ENCODE peak calls at places on chromosome 12, in seven cellular contexts. One of them, this sample, is unnamed.

GRCh38 chr12:121718653-121719239 is 6.2 kb downstream of the TMEM120B start:
- DNase-seq in GM04504: no peak
- DNase-seq in left cardiac atrium: no peak
- DNase-seq in activated T-cell treated with anti-CD3 and anti-CD28 coated beads for 4 hours: no peak
- DNase-seq in posterior vena cava: no peak
- DNase-seq in NCI-H1417: no peak
- DNase-seq in dorsolateral prefrontal cortex: no peak
- DNase-seq in this sample: peak; percentile 87

GRCh38 chr12:52250048-52250990 is 17.3 kb downstream of the KRT7 start:
- DNase-seq in GM04504: no peak
- DNase-seq in left cardiac atrium: no peak
- DNase-seq in activated T-cell treated with anti-CD3 and anti-CD28 coated beads for 4 hours: no peak
- DNase-seq in posterior vena cava: peak; percentile 73
- DNase-seq in NCI-H1417: no peak
- DNase-seq in dorsolateral prefrontal cortex: no peak
- DNase-seq in this sample: peak; percentile 75

GRCh38 chr12:114916531-114916930 is 232.6 kb upstream of the TBX3 start:
- DNase-seq in GM04504: no peak
- DNase-seq in left cardiac atrium: no peak
- DNase-seq in activated T-cell treated with anti-CD3 and anti-CD28 coated beads for 4 hours: no peak
- DNase-seq in posterior vena cava: no peak
- DNase-seq in NCI-H1417: peak; percentile 86
- DNase-seq in dorsolateral prefrontal cortex: no peak
- DNase-seq in this sample: no peak

GRCh38 chr12:80777587-80777986 is 60.9 kb downstream of the MYF5 start:
- DNase-seq in GM04504: no peak
- DNase-seq in left cardiac atrium: no peak
- DNase-seq in activated T-cell treated with anti-CD3 and anti-CD28 coated beads for 4 hours: no peak
- DNase-seq in posterior vena cava: no peak
- DNase-seq in NCI-H1417: no peak
- DNase-seq in dorsolateral prefrontal cortex: no peak
- DNase-seq in this sample: no peak

GRCh38 chr12:68237068-68237467 is 11.5 kb upstream of the IL26 start:
- DNase-seq in GM04504: no peak
- DNase-seq in left cardiac atrium: no peak
- DNase-seq in activated T-cell treated with anti-CD3 and anti-CD28 coated beads for 4 hours: no peak
- DNase-seq in posterior vena cava: no peak
- DNase-seq in NCI-H1417: peak; percentile 52
- DNase-seq in dorsolateral prefrontal cortex: no peak
- DNase-seq in this sample: no peak

GRCh38 chr12:64082866-64083268 is 139.2 kb downstream of the KICS2 start:
- DNase-seq in GM04504: no peak
- DNase-seq in left cardiac atrium: no peak
- DNase-seq in activated T-cell treated with anti-CD3 and anti-CD28 coated beads for 4 hours: no peak
- DNase-seq in posterior vena cava: no peak
- DNase-seq in NCI-H1417: peak; percentile 75
- DNase-seq in dorsolateral prefrontal cortex: no peak
- DNase-seq in this sample: no peak

GRCh38 chr12:132284618-132285310 is 44.6 kb downstream of the GALNT9 start:
- DNase-seq in GM04504: no peak
- DNase-seq in left cardiac atrium: peak; percentile 20
- DNase-seq in activated T-cell treated with anti-CD3 and anti-CD28 coated beads for 4 hours: no peak
- DNase-seq in posterior vena cava: no peak
- DNase-seq in NCI-H1417: no peak
- DNase-seq in dorsolateral prefrontal cortex: no peak
- DNase-seq in this sample: no peak

GRCh38 chr12:102510031-102510430 is 29.7 kb upstream of the IGF1 start:
- DNase-seq in GM04504: no peak
- DNase-seq in left cardiac atrium: no peak
- DNase-seq in activated T-cell treated with anti-CD3 and anti-CD28 coated beads for 4 hours: no peak
- DNase-seq in posterior vena cava: no peak
- DNase-seq in NCI-H1417: no peak
- DNase-seq in dorsolateral prefrontal cortex: no peak
- DNase-seq in this sample: no peak

GRCh38 chr12:57764662-57765002 is 2.2 kb downstream of the CYP27B1 start:
- DNase-seq in GM04504: no peak
- DNase-seq in left cardiac atrium: no peak
- DNase-seq in activated T-cell treated with anti-CD3 and anti-CD28 coated beads for 4 hours: no peak
- DNase-seq in posterior vena cava: no peak
- DNase-seq in NCI-H1417: no peak
- DNase-seq in dorsolateral prefrontal cortex: no peak
- DNase-seq in this sample: no peak

GRCh38 chr12:118189761-118190181 is 53.8 kb downstream of the PEBP1 start:
- DNase-seq in GM04504: no peak
- DNase-seq in left cardiac atrium: peak; percentile 28
- DNase-seq in activated T-cell treated with anti-CD3 and anti-CD28 coated beads for 4 hours: no peak
- DNase-seq in posterior vena cava: no peak
- DNase-seq in NCI-H1417: no peak
- DNase-seq in dorsolateral prefrontal cortex: peak; percentile 57
- DNase-seq in this sample: peak; percentile 53

GRCh38 chr12:43206396-43206795 is 345.6 kb downstream of the ADAMTS20 start:
- DNase-seq in GM04504: no peak
- DNase-seq in left cardiac atrium: no peak
- DNase-seq in activated T-cell treated with anti-CD3 and anti-CD28 coated beads for 4 hours: no peak
- DNase-seq in posterior vena cava: no peak
- DNase-seq in NCI-H1417: no peak
- DNase-seq in dorsolateral prefrontal cortex: no peak
- DNase-seq in this sample: no peak

GRCh38 chr12:1832801-1833595 is 12.6 kb downstream of the LRTM2 start:
- DNase-seq in GM04504: no peak
- DNase-seq in left cardiac atrium: no peak
- DNase-seq in activated T-cell treated with anti-CD3 and anti-CD28 coated beads for 4 hours: no peak
- DNase-seq in posterior vena cava: peak; percentile 63
- DNase-seq in NCI-H1417: no peak
- DNase-seq in dorsolateral prefrontal cortex: no peak
- DNase-seq in this sample: no peak

GRCh38 chr12:27096420-27096819 is 14.0 kb upstream of the C12orf71 start:
- DNase-seq in GM04504: no peak
- DNase-seq in left cardiac atrium: no peak
- DNase-seq in activated T-cell treated with anti-CD3 and anti-CD28 coated beads for 4 hours: no peak
- DNase-seq in posterior vena cava: no peak
- DNase-seq in NCI-H1417: no peak
- DNase-seq in dorsolateral prefrontal cortex: no peak
- DNase-seq in this sample: no peak

GRCh38 chr12:7373226-7373625 is 69.4 kb downstream of the ACSM4 start:
- DNase-seq in GM04504: no peak
- DNase-seq in left cardiac atrium: no peak
- DNase-seq in activated T-cell treated with anti-CD3 and anti-CD28 coated beads for 4 hours: no peak
- DNase-seq in posterior vena cava: no peak
- DNase-seq in NCI-H1417: no peak
- DNase-seq in dorsolateral prefrontal cortex: peak; percentile 78
- DNase-seq in this sample: peak; percentile 78

GRCh38 chr12:63302269-63302940 is 151.4 kb upstream of the AVPR1A start:
- DNase-seq in GM04504: no peak
- DNase-seq in left cardiac atrium: no peak
- DNase-seq in activated T-cell treated with anti-CD3 and anti-CD28 coated beads for 4 hours: no peak
- DNase-seq in posterior vena cava: no peak
- DNase-seq in NCI-H1417: no peak
- DNase-seq in dorsolateral prefrontal cortex: no peak
- DNase-seq in this sample: no peak

GRCh38 chr12:69459477-69459876 is 10.7 kb upstream of the FRS2 start:
- DNase-seq in GM04504: no peak
- DNase-seq in left cardiac atrium: no peak
- DNase-seq in activated T-cell treated with anti-CD3 and anti-CD28 coated beads for 4 hours: no peak
- DNase-seq in posterior vena cava: no peak
- DNase-seq in NCI-H1417: no peak
- DNase-seq in dorsolateral prefrontal cortex: no peak
- DNase-seq in this sample: no peak

GRCh38 chr12:28497889-28498411 is 307.7 kb downstream of the CCDC91 start:
- DNase-seq in GM04504: no peak
- DNase-seq in left cardiac atrium: no peak
- DNase-seq in activated T-cell treated with anti-CD3 and anti-CD28 coated beads for 4 hours: no peak
- DNase-seq in posterior vena cava: no peak
- DNase-seq in NCI-H1417: no peak
- DNase-seq in dorsolateral prefrontal cortex: no peak
- DNase-seq in this sample: no peak

GRCh38 chr12:124518051-124518932 is 49.1 kb downstream of the NCOR2 start:
- DNase-seq in GM04504: peak; percentile 99
- DNase-seq in left cardiac atrium: peak; percentile 98
- DNase-seq in activated T-cell treated with anti-CD3 and anti-CD28 coated beads for 4 hours: no peak
- DNase-seq in posterior vena cava: peak; percentile 99
- DNase-seq in NCI-H1417: peak; percentile 99
- DNase-seq in dorsolateral prefrontal cortex: peak; percentile 98
- DNase-seq in this sample: peak; percentile 53

GRCh38 chr12:54432815-54433164 is 13.7 kb upstream of the ITGA5 start:
- DNase-seq in GM04504: no peak
- DNase-seq in left cardiac atrium: peak; percentile 49
- DNase-seq in activated T-cell treated with anti-CD3 and anti-CD28 coated beads for 4 hours: no peak
- DNase-seq in posterior vena cava: no peak
- DNase-seq in NCI-H1417: no peak
- DNase-seq in dorsolateral prefrontal cortex: no peak
- DNase-seq in this sample: no peak

GRCh38 chr12:120740871-120741270 is 15.2 kb downstream of the ACADS start:
- DNase-seq in GM04504: no peak
- DNase-seq in left cardiac atrium: no peak
- DNase-seq in activated T-cell treated with anti-CD3 and anti-CD28 coated beads for 4 hours: no peak
- DNase-seq in posterior vena cava: peak; percentile 47
- DNase-seq in NCI-H1417: no peak
- DNase-seq in dorsolateral prefrontal cortex: no peak
- DNase-seq in this sample: no peak

GRCh38 chr12:6851921-6852650 is at the start of gene USP5:
- DNase-seq in GM04504: peak; percentile 99
- DNase-seq in left cardiac atrium: peak; percentile 99
- DNase-seq in activated T-cell treated with anti-CD3 and anti-CD28 coated beads for 4 hours: peak; percentile 94
- DNase-seq in posterior vena cava: peak; percentile 100
- DNase-seq in NCI-H1417: peak; percentile 99
- DNase-seq in dorsolateral prefrontal cortex: peak; percentile 100
- DNase-seq in this sample: peak; percentile 97

GRCh38 chr12:131348226-131349010 is 362.5 kb upstream of the SFSWAP start:
- DNase-seq in GM04504: no peak
- DNase-seq in left cardiac atrium: no peak
- DNase-seq in activated T-cell treated with anti-CD3 and anti-CD28 coated beads for 4 hours: no peak
- DNase-seq in posterior vena cava: no peak
- DNase-seq in NCI-H1417: no peak
- DNase-seq in dorsolateral prefrontal cortex: peak; percentile 50
- DNase-seq in this sample: no peak

GRCh38 chr12:114141916-114142564 is 175.9 kb upstream of the RBM19 start:
- DNase-seq in GM04504: no peak
- DNase-seq in left cardiac atrium: no peak
- DNase-seq in activated T-cell treated with anti-CD3 and anti-CD28 coated beads for 4 hours: no peak
- DNase-seq in posterior vena cava: no peak
- DNase-seq in NCI-H1417: no peak
- DNase-seq in dorsolateral prefrontal cortex: no peak
- DNase-seq in this sample: no peak

GRCh38 chr12:111953455-111953854 is 59.5 kb downstream of the TMEM116 start:
- DNase-seq in GM04504: no peak
- DNase-seq in left cardiac atrium: peak; percentile 44
- DNase-seq in activated T-cell treated with anti-CD3 and anti-CD28 coated beads for 4 hours: no peak
- DNase-seq in posterior vena cava: no peak
- DNase-seq in NCI-H1417: no peak
- DNase-seq in dorsolateral prefrontal cortex: no peak
- DNase-seq in this sample: no peak

GRCh38 chr12:130497991-130498390 is 160.3 kb downstream of the PIWIL1 start:
- DNase-seq in GM04504: no peak
- DNase-seq in left cardiac atrium: no peak
- DNase-seq in activated T-cell treated with anti-CD3 and anti-CD28 coated beads for 4 hours: no peak
- DNase-seq in posterior vena cava: no peak
- DNase-seq in NCI-H1417: no peak
- DNase-seq in dorsolateral prefrontal cortex: no peak
- DNase-seq in this sample: no peak

GRCh38 chr12:94204647-94205247 is 56.4 kb downstream of the PLXNC1 start:
- DNase-seq in GM04504: no peak
- DNase-seq in left cardiac atrium: no peak
- DNase-seq in activated T-cell treated with anti-CD3 and anti-CD28 coated beads for 4 hours: no peak
- DNase-seq in posterior vena cava: no peak
- DNase-seq in NCI-H1417: no peak
- DNase-seq in dorsolateral prefrontal cortex: no peak
- DNase-seq in this sample: no peak

GRCh38 chr12:80763874-80764273 is 47.2 kb downstream of the MYF5 start:
- DNase-seq in GM04504: peak; percentile 28
- DNase-seq in left cardiac atrium: no peak
- DNase-seq in activated T-cell treated with anti-CD3 and anti-CD28 coated beads for 4 hours: no peak
- DNase-seq in posterior vena cava: no peak
- DNase-seq in NCI-H1417: peak; percentile 71
- DNase-seq in dorsolateral prefrontal cortex: no peak
- DNase-seq in this sample: no peak

GRCh38 chr12:65497645-65498044 is 219.2 kb downstream of the MSRB3 start:
- DNase-seq in GM04504: no peak
- DNase-seq in left cardiac atrium: no peak
- DNase-seq in activated T-cell treated with anti-CD3 and anti-CD28 coated beads for 4 hours: no peak
- DNase-seq in posterior vena cava: no peak
- DNase-seq in NCI-H1417: no peak
- DNase-seq in dorsolateral prefrontal cortex: no peak
- DNase-seq in this sample: no peak

GRCh38 chr12:108583971-108584370 is 13.9 kb downstream of the TMEM119 start:
- DNase-seq in GM04504: no peak
- DNase-seq in left cardiac atrium: no peak
- DNase-seq in activated T-cell treated with anti-CD3 and anti-CD28 coated beads for 4 hours: no peak
- DNase-seq in posterior vena cava: peak; percentile 56
- DNase-seq in NCI-H1417: no peak
- DNase-seq in dorsolateral prefrontal cortex: no peak
- DNase-seq in this sample: peak; percentile 74

GRCh38 chr12:121748571-121749265 is 36.2 kb downstream of the TMEM120B start:
- DNase-seq in GM04504: no peak
- DNase-seq in left cardiac atrium: peak; percentile 62
- DNase-seq in activated T-cell treated with anti-CD3 and anti-CD28 coated beads for 4 hours: no peak
- DNase-seq in posterior vena cava: no peak
- DNase-seq in NCI-H1417: no peak
- DNase-seq in dorsolateral prefrontal cortex: no peak
- DNase-seq in this sample: peak; percentile 26

GRCh38 chr12:119547016-119547415 is 46.6 kb upstream of the TMEM233 start:
- DNase-seq in GM04504: no peak
- DNase-seq in left cardiac atrium: no peak
- DNase-seq in activated T-cell treated with anti-CD3 and anti-CD28 coated beads for 4 hours: no peak
- DNase-seq in posterior vena cava: no peak
- DNase-seq in NCI-H1417: no peak
- DNase-seq in dorsolateral prefrontal cortex: no peak
- DNase-seq in this sample: no peak

GRCh38 chr12:26007563-26007962 is 49.1 kb downstream of the RASSF8 start:
- DNase-seq in GM04504: no peak
- DNase-seq in left cardiac atrium: no peak
- DNase-seq in activated T-cell treated with anti-CD3 and anti-CD28 coated beads for 4 hours: no peak
- DNase-seq in posterior vena cava: no peak
- DNase-seq in NCI-H1417: no peak
- DNase-seq in dorsolateral prefrontal cortex: no peak
- DNase-seq in this sample: no peak

GRCh38 chr12:52632656-52633055 is 14.3 kb upstream of the KRT73 start:
- DNase-seq in GM04504: no peak
- DNase-seq in left cardiac atrium: no peak
- DNase-seq in activated T-cell treated with anti-CD3 and anti-CD28 coated beads for 4 hours: no peak
- DNase-seq in posterior vena cava: no peak
- DNase-seq in NCI-H1417: no peak
- DNase-seq in dorsolateral prefrontal cortex: no peak
- DNase-seq in this sample: no peak

GRCh38 chr12:50776749-50777728 is 13.1 kb downstream of the ATF1 start:
- DNase-seq in GM04504: no peak
- DNase-seq in left cardiac atrium: no peak
- DNase-seq in activated T-cell treated with anti-CD3 and anti-CD28 coated beads for 4 hours: no peak
- DNase-seq in posterior vena cava: peak; percentile 36
- DNase-seq in NCI-H1417: no peak
- DNase-seq in dorsolateral prefrontal cortex: no peak
- DNase-seq in this sample: no peak

GRCh38 chr12:50825372-50825838 is 17.3 kb upstream of the TMPRSS12 start:
- DNase-seq in GM04504: peak; percentile 51
- DNase-seq in left cardiac atrium: no peak
- DNase-seq in activated T-cell treated with anti-CD3 and anti-CD28 coated beads for 4 hours: no peak
- DNase-seq in posterior vena cava: no peak
- DNase-seq in NCI-H1417: peak; percentile 44
- DNase-seq in dorsolateral prefrontal cortex: no peak
- DNase-seq in this sample: no peak

GRCh38 chr12:42985506-42985905 is 396.0 kb upstream of the PRICKLE1 start:
- DNase-seq in GM04504: no peak
- DNase-seq in left cardiac atrium: no peak
- DNase-seq in activated T-cell treated with anti-CD3 and anti-CD28 coated beads for 4 hours: no peak
- DNase-seq in posterior vena cava: no peak
- DNase-seq in NCI-H1417: no peak
- DNase-seq in dorsolateral prefrontal cortex: peak; percentile 31
- DNase-seq in this sample: no peak

GRCh38 chr12:57517187-57517586 is 3.1 kb downstream of the DDIT3 start:
- DNase-seq in GM04504: peak; percentile 53
- DNase-seq in left cardiac atrium: no peak
- DNase-seq in activated T-cell treated with anti-CD3 and anti-CD28 coated beads for 4 hours: no peak
- DNase-seq in posterior vena cava: no peak
- DNase-seq in NCI-H1417: no peak
- DNase-seq in dorsolateral prefrontal cortex: no peak
- DNase-seq in this sample: no peak

GRCh38 chr12:70379856-70380255 is 13.8 kb downstream of the KCNMB4 start:
- DNase-seq in GM04504: no peak
- DNase-seq in left cardiac atrium: no peak
- DNase-seq in activated T-cell treated with anti-CD3 and anti-CD28 coated beads for 4 hours: no peak
- DNase-seq in posterior vena cava: no peak
- DNase-seq in NCI-H1417: no peak
- DNase-seq in dorsolateral prefrontal cortex: no peak
- DNase-seq in this sample: no peak